ENCODE peak calls at places on chromosome 1, in seven cellular contexts. I, C, F, Y, J, Z and G are unnamed samples.
A peak's percentile ranks its signal among the peaks of the same experiment; 100 is the strongest.

GRCh38 chr1:9321480-9321849 is 28.8 kb downstream of the SPSB1 start:
- DNase-seq in I (peak; percentile 91), C (no peak), F (no peak), Y (no peak), J (no peak), Z (no peak), G (no peak)

GRCh38 chr1:178192686-178193085 is 98.8 kb downstream of the RASAL2 start:
- DNase-seq in I (peak; percentile 72), C (peak; percentile 8), F (peak; percentile 60), Y (no peak), J (no peak), Z (peak; percentile 12), G (peak; percentile 33)

GRCh38 chr1:25572708-25573590 is 29.5 kb downstream of the LDLRAP1 start:
- DNase-seq in I (peak; percentile 42), C (no peak), F (peak; percentile 64), Y (no peak), J (peak; percentile 68), Z (no peak), G (peak; percentile 11)

GRCh38 chr1:116666090-116666489 is 1.4 kb downstream of the IGSF3 start:
- DNase-seq in I (no peak), C (no peak), F (no peak), Y (no peak), J (no peak), Z (no peak), G (no peak)

GRCh38 chr1:222547944-222548671 is at the start of gene HHIPL2:
- DNase-seq in I (no peak), C (no peak), F (no peak), Y (no peak), J (no peak), Z (no peak), G (no peak)

GRCh38 chr1:27137544-27138075 is 17.3 kb downstream of the SLC9A1 start:
- DNase-seq in I (no peak), C (no peak), F (no peak), Y (peak; percentile 70), J (peak; percentile 74), Z (peak; percentile 63), G (peak; percentile 70)

GRCh38 chr1:169890761-169891538 is 2.7 kb downstream of the SCYL3 start:
- DNase-seq in I (no peak), C (no peak), F (peak; percentile 35), Y (no peak), J (no peak), Z (no peak), G (no peak)

GRCh38 chr1:119799599-119800177 is 11.6 kb downstream of the REG4 start:
- DNase-seq in I (no peak), C (no peak), F (peak; percentile 76), Y (no peak), J (no peak), Z (no peak), G (no peak)

GRCh38 chr1:168134132-168135041 is 2.3 kb downstream of the GPR161 start:
- DNase-seq in I (no peak), C (no peak), F (no peak), Y (no peak), J (no peak), Z (no peak), G (no peak)

GRCh38 chr1:63522891-63523728 is at the start of the genes EFCAB7 and ITGB3BP:
- DNase-seq in I (peak; percentile 96), C (peak; percentile 79), F (peak; percentile 79), Y (peak; percentile 87), J (peak; percentile 73), Z (peak; percentile 75), G (peak; percentile 83)

GRCh38 chr1:63524166-63524565 is 841 bp downstream of the EFCAB7 start:
- DNase-seq in I (no peak), C (no peak), F (no peak), Y (no peak), J (no peak), Z (no peak), G (no peak)

GRCh38 chr1:63523738-63524137 is 413 bp downstream of the EFCAB7 start:
- DNase-seq in I (no peak), C (no peak), F (no peak), Y (no peak), J (no peak), Z (no peak), G (no peak)
- H3K27ac ChIP-seq in I (peak overlapping the region; percentile 85), C (peak overlapping the region; percentile 69), F (peak overlapping the region; percentile 89), Y (peak overlapping the region; percentile 97), J (peak overlapping the region; percentile 96), Z (peak overlapping the region; percentile 77), G (peak overlapping the region; percentile 66)

GRCh38 chr1:180933141-180933540 is 20.4 kb downstream of the KIAA1614 start:
- DNase-seq in I (no peak), C (no peak), F (no peak), Y (no peak), J (no peak), Z (no peak), G (no peak)
- TF ChIP-seq POLR2A in I (no peak), C (no peak), F (no peak), Y (no peak), J (no peak), Z (no peak), G (no peak)

DNA sequence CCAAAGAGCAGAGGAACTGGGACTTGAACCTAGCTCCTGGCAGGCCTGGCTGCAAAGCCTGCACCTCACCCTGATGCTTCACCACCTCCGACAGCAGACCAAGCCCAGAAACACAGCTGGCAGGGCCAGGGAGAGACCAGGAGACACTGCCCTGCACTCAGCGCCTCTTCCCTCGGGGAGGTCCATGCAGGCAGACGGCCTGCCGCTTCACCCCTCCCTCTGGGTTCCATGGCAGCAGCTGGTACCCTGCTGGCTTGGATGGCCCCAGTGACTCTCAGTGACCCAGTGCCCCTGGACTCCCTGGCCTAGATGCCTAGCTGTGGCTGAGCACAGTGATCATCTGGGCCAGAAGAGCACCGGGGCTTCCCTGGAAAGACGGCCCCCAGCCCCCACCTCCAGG is 65.3 kb upstream of the TARDBP start:
- DNase-seq in I (no peak), C (no peak), F (no peak), Y (no peak), J (no peak), Z (no peak), G (no peak)
- H3K27ac ChIP-seq in I (no peak overlapping the region), C (no peak overlapping the region), F (no peak overlapping the region), Y (no peak overlapping the region), J (no peak overlapping the region), Z (no peak overlapping the region), G (no peak overlapping the region)

GRCh38 chr1:197775282-197776262 is at the start of gene DENND1B:
- DNase-seq in I (peak; percentile 61), C (peak; percentile 38), F (peak; percentile 86), Y (peak; percentile 91), J (peak; percentile 85), Z (peak; percentile 57), G (peak; percentile 82)
- TF ChIP-seq POLR2A in I (no peak), C (no peak), F (peak; percentile 80), Y (peak; percentile 61), J (peak; percentile 53), Z (no peak), G (no peak)